ENCODE peak calls at places on chromosomes 11 and 22, in eight cellular contexts. One of them, this sample, is unnamed.

GRCh38 chr11:117941163-117941707 is 12.0 kb upstream of the TMPRSS13 start:
- DNase-seq in SK-N-DZ: no peak
- DNase-seq in NCI-H1092 treated with DMSO at 0.1 percent for 48 hours: no peak
- DNase-seq in DMS 273 treated with DMSO at 0.1 percent for 48 hours: no peak
- DNase-seq in T-helper 1 cell: no peak
- DNase-seq in ascending aorta: no peak
- DNase-seq in NCI-H1694 treated with DMSO at 0.1 percent for 48 hours: no peak
- DNase-seq in NCI-H2081: no peak
- DNase-seq in this sample: no peak

GRCh38 chr11:86787651-86788050 is 12.7 kb upstream of the PRSS23 start:
- DNase-seq in DMS 273 treated with DMSO at 0.1 percent for 48 hours: no peak
- DNase-seq in ascending aorta: no peak
- DNase-seq in T-helper 1 cell: no peak
- DNase-seq in NCI-H1092 treated with DMSO at 0.1 percent for 48 hours: no peak
- DNase-seq in NCI-H1694 treated with DMSO at 0.1 percent for 48 hours: no peak
- DNase-seq in NCI-H2081: no peak
- DNase-seq in SK-N-DZ: no peak
- DNase-seq in this sample: no peak

GRCh38 chr11:118625036-118625690 is 17.7 kb downstream of the PHLDB1 start:
- DNase-seq in NCI-H1092 treated with DMSO at 0.1 percent for 48 hours: no peak
- DNase-seq in T-helper 1 cell: no peak
- DNase-seq in ascending aorta: no peak
- DNase-seq in SK-N-DZ: no peak
- DNase-seq in DMS 273 treated with DMSO at 0.1 percent for 48 hours: no peak
- DNase-seq in NCI-H2081: peak; percentile 33
- DNase-seq in NCI-H1694 treated with DMSO at 0.1 percent for 48 hours: no peak
- DNase-seq in this sample: no peak

GRCh38 chr11:91435694-91436375 is 788.8 kb upstream of the FAT3 start:
- DNase-seq in SK-N-DZ: peak; percentile 65
- DNase-seq in T-helper 1 cell: no peak
- DNase-seq in NCI-H2081: peak; percentile 2
- DNase-seq in DMS 273 treated with DMSO at 0.1 percent for 48 hours: no peak
- DNase-seq in NCI-H1694 treated with DMSO at 0.1 percent for 48 hours: no peak
- DNase-seq in ascending aorta: no peak
- DNase-seq in NCI-H1092 treated with DMSO at 0.1 percent for 48 hours: no peak
- DNase-seq in this sample: no peak

GRCh38 chr11:131584694-131585592 is 214.5 kb downstream of the NTM start:
- DNase-seq in NCI-H1694 treated with DMSO at 0.1 percent for 48 hours: no peak
- DNase-seq in T-helper 1 cell: no peak
- DNase-seq in NCI-H2081: no peak
- DNase-seq in ascending aorta: no peak
- DNase-seq in NCI-H1092 treated with DMSO at 0.1 percent for 48 hours: no peak
- DNase-seq in DMS 273 treated with DMSO at 0.1 percent for 48 hours: no peak
- DNase-seq in SK-N-DZ: no peak
- DNase-seq in this sample: no peak

GRCh38 chr11:62081378-62082291 is 42.2 kb upstream of the INCENP start:
- DNase-seq in NCI-H2081: peak; percentile 53
- DNase-seq in NCI-H1694 treated with DMSO at 0.1 percent for 48 hours: peak; percentile 42
- DNase-seq in T-helper 1 cell: peak; percentile 68
- DNase-seq in ascending aorta: peak; percentile 21
- DNase-seq in DMS 273 treated with DMSO at 0.1 percent for 48 hours: no peak
- DNase-seq in NCI-H1092 treated with DMSO at 0.1 percent for 48 hours: peak; percentile 55
- DNase-seq in SK-N-DZ: peak; percentile 45
- DNase-seq in this sample: peak; percentile 82

GRCh38 chr11:46247664-46248063 is 29.8 kb upstream of the CREB3L1 start:
- DNase-seq in NCI-H1694 treated with DMSO at 0.1 percent for 48 hours: no peak
- DNase-seq in T-helper 1 cell: no peak
- DNase-seq in SK-N-DZ: no peak
- DNase-seq in NCI-H2081: peak; percentile 83
- DNase-seq in DMS 273 treated with DMSO at 0.1 percent for 48 hours: no peak
- DNase-seq in NCI-H1092 treated with DMSO at 0.1 percent for 48 hours: peak; percentile 80
- DNase-seq in ascending aorta: no peak
- DNase-seq in this sample: no peak

GRCh38 chr11:47856186-47856585 is 8.0 kb upstream of the NUP160 start:
- DNase-seq in SK-N-DZ: no peak
- DNase-seq in NCI-H1694 treated with DMSO at 0.1 percent for 48 hours: no peak
- DNase-seq in DMS 273 treated with DMSO at 0.1 percent for 48 hours: no peak
- DNase-seq in NCI-H2081: no peak
- DNase-seq in T-helper 1 cell: no peak
- DNase-seq in ascending aorta: no peak
- DNase-seq in NCI-H1092 treated with DMSO at 0.1 percent for 48 hours: peak; percentile 41
- DNase-seq in this sample: no peak

GRCh38 chr11:47943721-47944554 is 36.4 kb upstream of the PTPRJ start:
- DNase-seq in ascending aorta: no peak
- DNase-seq in T-helper 1 cell: no peak
- DNase-seq in DMS 273 treated with DMSO at 0.1 percent for 48 hours: no peak
- DNase-seq in NCI-H2081: no peak
- DNase-seq in SK-N-DZ: no peak
- DNase-seq in NCI-H1092 treated with DMSO at 0.1 percent for 48 hours: no peak
- DNase-seq in NCI-H1694 treated with DMSO at 0.1 percent for 48 hours: no peak
- DNase-seq in this sample: no peak

GRCh38 chr11:117786099-117786870 is 10.7 kb downstream of the DSCAML1 start:
- DNase-seq in SK-N-DZ: no peak
- DNase-seq in NCI-H1694 treated with DMSO at 0.1 percent for 48 hours: no peak
- DNase-seq in DMS 273 treated with DMSO at 0.1 percent for 48 hours: no peak
- DNase-seq in NCI-H2081: no peak
- DNase-seq in NCI-H1092 treated with DMSO at 0.1 percent for 48 hours: no peak
- DNase-seq in ascending aorta: no peak
- DNase-seq in T-helper 1 cell: no peak
- DNase-seq in this sample: no peak

GRCh38 chr11:73386568-73386967 is 10.4 kb downstream of the RELT start:
- DNase-seq in SK-N-DZ: no peak
- DNase-seq in NCI-H2081: no peak
- DNase-seq in NCI-H1694 treated with DMSO at 0.1 percent for 48 hours: no peak
- DNase-seq in ascending aorta: no peak
- DNase-seq in T-helper 1 cell: no peak
- DNase-seq in DMS 273 treated with DMSO at 0.1 percent for 48 hours: no peak
- DNase-seq in NCI-H1092 treated with DMSO at 0.1 percent for 48 hours: no peak
- DNase-seq in this sample: no peak

GRCh38 chr11:14974723-14975587 is 2.8 kb upstream of the CALCA start:
- DNase-seq in NCI-H1694 treated with DMSO at 0.1 percent for 48 hours: no peak
- DNase-seq in DMS 273 treated with DMSO at 0.1 percent for 48 hours: peak; percentile 2
- DNase-seq in SK-N-DZ: peak; percentile 34
- DNase-seq in NCI-H1092 treated with DMSO at 0.1 percent for 48 hours: no peak
- DNase-seq in ascending aorta: no peak
- DNase-seq in NCI-H2081: no peak
- DNase-seq in T-helper 1 cell: peak; percentile 27
- DNase-seq in this sample: peak; percentile 46

GRCh38 chr11:27373856-27374602 is 11.0 kb upstream of the CCDC34 start:
- DNase-seq in NCI-H2081: no peak
- DNase-seq in T-helper 1 cell: no peak
- DNase-seq in DMS 273 treated with DMSO at 0.1 percent for 48 hours: no peak
- DNase-seq in NCI-H1092 treated with DMSO at 0.1 percent for 48 hours: peak; percentile 39
- DNase-seq in ascending aorta: no peak
- DNase-seq in SK-N-DZ: no peak
- DNase-seq in NCI-H1694 treated with DMSO at 0.1 percent for 48 hours: no peak
- DNase-seq in this sample: no peak

GRCh38 chr11:73506038-73506437 is 91.9 kb downstream of the FAM168A start:
- DNase-seq in T-helper 1 cell: no peak
- DNase-seq in DMS 273 treated with DMSO at 0.1 percent for 48 hours: no peak
- DNase-seq in SK-N-DZ: no peak
- DNase-seq in NCI-H1092 treated with DMSO at 0.1 percent for 48 hours: no peak
- DNase-seq in ascending aorta: no peak
- DNase-seq in NCI-H2081: no peak
- DNase-seq in NCI-H1694 treated with DMSO at 0.1 percent for 48 hours: no peak
- DNase-seq in this sample: no peak

GRCh38 chr11:118152020-118152551 is 537 bp downstream of the SCN4B start:
- DNase-seq in SK-N-DZ: no peak
- DNase-seq in DMS 273 treated with DMSO at 0.1 percent for 48 hours: no peak
- DNase-seq in NCI-H1694 treated with DMSO at 0.1 percent for 48 hours: no peak
- DNase-seq in NCI-H2081: no peak
- DNase-seq in T-helper 1 cell: no peak
- DNase-seq in ascending aorta: no peak
- DNase-seq in NCI-H1092 treated with DMSO at 0.1 percent for 48 hours: no peak
- DNase-seq in this sample: no peak

GRCh38 chr11:75597636-75598035 is 35.6 kb downstream of the SERPINH1 start:
- DNase-seq in SK-N-DZ: peak; percentile 64
- DNase-seq in T-helper 1 cell: no peak
- DNase-seq in DMS 273 treated with DMSO at 0.1 percent for 48 hours: no peak
- DNase-seq in NCI-H1694 treated with DMSO at 0.1 percent for 48 hours: peak; percentile 34
- DNase-seq in NCI-H2081: peak; percentile 32
- DNase-seq in ascending aorta: no peak
- DNase-seq in NCI-H1092 treated with DMSO at 0.1 percent for 48 hours: peak; percentile 74
- DNase-seq in this sample: no peak

GRCh38 chr11:118170892-118171273 is 5.6 kb downstream of the SCN2B start:
- DNase-seq in T-helper 1 cell: no peak
- DNase-seq in NCI-H1092 treated with DMSO at 0.1 percent for 48 hours: no peak
- DNase-seq in ascending aorta: no peak
- DNase-seq in DMS 273 treated with DMSO at 0.1 percent for 48 hours: no peak
- DNase-seq in NCI-H2081: no peak
- DNase-seq in SK-N-DZ: no peak
- DNase-seq in NCI-H1694 treated with DMSO at 0.1 percent for 48 hours: no peak
- DNase-seq in this sample: no peak

GRCh38 chr11:64772318-64773018 is 5.9 kb downstream of the SF1 start:
- DNase-seq in SK-N-DZ: no peak
- DNase-seq in T-helper 1 cell: no peak
- DNase-seq in ascending aorta: no peak
- DNase-seq in NCI-H2081: no peak
- DNase-seq in NCI-H1092 treated with DMSO at 0.1 percent for 48 hours: no peak
- DNase-seq in NCI-H1694 treated with DMSO at 0.1 percent for 48 hours: no peak
- DNase-seq in DMS 273 treated with DMSO at 0.1 percent for 48 hours: no peak
- DNase-seq in this sample: no peak

GRCh38 chr11:92227954-92228935 is 3.6 kb downstream of the FAT3 start:
- DNase-seq in NCI-H2081: no peak
- DNase-seq in NCI-H1092 treated with DMSO at 0.1 percent for 48 hours: peak; percentile 37
- DNase-seq in DMS 273 treated with DMSO at 0.1 percent for 48 hours: no peak
- DNase-seq in SK-N-DZ: peak; percentile 66
- DNase-seq in T-helper 1 cell: no peak
- DNase-seq in ascending aorta: no peak
- DNase-seq in NCI-H1694 treated with DMSO at 0.1 percent for 48 hours: no peak
- DNase-seq in this sample: no peak

GRCh38 chr22:23414727-23415489 is 165.2 kb downstream of the IGLL1 start:
- DNase-seq in NCI-H1092 treated with DMSO at 0.1 percent for 48 hours: no peak
- DNase-seq in DMS 273 treated with DMSO at 0.1 percent for 48 hours: no peak
- DNase-seq in NCI-H1694 treated with DMSO at 0.1 percent for 48 hours: no peak
- DNase-seq in SK-N-DZ: no peak
- DNase-seq in T-helper 1 cell: no peak
- DNase-seq in NCI-H2081: no peak
- DNase-seq in ascending aorta: no peak
- DNase-seq in this sample: no peak

GRCh38 chr22:22710719-22711531 is 66.5 kb downstream of the GGTLC2 start:
- DNase-seq in NCI-H2081: peak; percentile 18
- DNase-seq in SK-N-DZ: peak; percentile 25
- DNase-seq in ascending aorta: no peak
- DNase-seq in DMS 273 treated with DMSO at 0.1 percent for 48 hours: no peak
- DNase-seq in T-helper 1 cell: peak; percentile 73
- DNase-seq in NCI-H1694 treated with DMSO at 0.1 percent for 48 hours: peak; percentile 1
- DNase-seq in NCI-H1092 treated with DMSO at 0.1 percent for 48 hours: peak; percentile 32
- DNase-seq in this sample: peak; percentile 72

GRCh38 chr11:131683131-131683530 is 312.7 kb downstream of the NTM start:
- DNase-seq in SK-N-DZ: no peak
- DNase-seq in NCI-H1694 treated with DMSO at 0.1 percent for 48 hours: no peak
- DNase-seq in ascending aorta: no peak
- DNase-seq in NCI-H1092 treated with DMSO at 0.1 percent for 48 hours: no peak
- DNase-seq in DMS 273 treated with DMSO at 0.1 percent for 48 hours: no peak
- DNase-seq in T-helper 1 cell: no peak
- DNase-seq in NCI-H2081: no peak
- DNase-seq in this sample: peak; percentile 5

GRCh38 chr11:298406-299065 is 790 bp downstream of the IFITM5 start:
- DNase-seq in T-helper 1 cell: peak; percentile 14
- DNase-seq in SK-N-DZ: no peak
- DNase-seq in NCI-H1092 treated with DMSO at 0.1 percent for 48 hours: no peak
- DNase-seq in ascending aorta: no peak
- DNase-seq in NCI-H1694 treated with DMSO at 0.1 percent for 48 hours: no peak
- DNase-seq in NCI-H2081: no peak
- DNase-seq in DMS 273 treated with DMSO at 0.1 percent for 48 hours: no peak
- DNase-seq in this sample: no peak

GRCh38 chr11:117600261-117600783 is 196.7 kb downstream of the DSCAML1 start:
- DNase-seq in T-helper 1 cell: no peak
- DNase-seq in DMS 273 treated with DMSO at 0.1 percent for 48 hours: no peak
- DNase-seq in NCI-H1092 treated with DMSO at 0.1 percent for 48 hours: peak; percentile 78
- DNase-seq in NCI-H2081: peak; percentile 96
- DNase-seq in ascending aorta: no peak
- DNase-seq in NCI-H1694 treated with DMSO at 0.1 percent for 48 hours: no peak
- DNase-seq in SK-N-DZ: peak; percentile 46
- DNase-seq in this sample: no peak

GRCh38 chr11:81007046-81007445 is 1566.2 kb upstream of the TENM4 start:
- DNase-seq in SK-N-DZ: peak; percentile 12
- DNase-seq in NCI-H1092 treated with DMSO at 0.1 percent for 48 hours: peak; percentile 9
- DNase-seq in NCI-H1694 treated with DMSO at 0.1 percent for 48 hours: peak; percentile 25
- DNase-seq in DMS 273 treated with DMSO at 0.1 percent for 48 hours: no peak
- DNase-seq in NCI-H2081: no peak
- DNase-seq in ascending aorta: no peak
- DNase-seq in T-helper 1 cell: no peak
- DNase-seq in this sample: no peak